ENCODE peak calls at places on chromosomes 4 and X, in six cellular contexts. R, I, N, F, A and H are unnamed samples.

GRCh38 chr4:115770046-115770543 is 656.7 kb upstream of the NDST4 start:
- DNase-seq in R (no peak), I (no peak), N (no peak), F (no peak), A (no peak), H (no peak)

GRCh38 chrX:34915463-34916225 is 27.0 kb upstream of the FAM47B start:
- DNase-seq in R (no peak), I (no peak), N (no peak), F (no peak), A (no peak), H (no peak)

GRCh38 chrX:10087391-10087790 is 69.4 kb upstream of the CLCN4 start:
- DNase-seq in R (no peak), I (no peak), N (no peak), F (no peak), A (no peak), H (no peak)

GRCh38 chr4:1628892-1629703 is 55.0 kb downstream of the FAM53A start:
- DNase-seq in R (peak), I (peak), N (peak), F (peak), A (peak), H (peak)

GRCh38 chr4:87317527-87317926 is 5.2 kb downstream of the HSD17B13 start:
- DNase-seq in R (no peak), I (no peak), N (no peak), F (no peak), A (peak), H (no peak)

GRCh38 chr4:121784401-121784800 is 16.7 kb upstream of the EXOSC9 start:
- DNase-seq in R (no peak), I (no peak), N (no peak), F (no peak), A (no peak), H (no peak)

GRCh38 chr4:147201016-147201415 is 255.4 kb upstream of the TTC29 start:
- DNase-seq in R (no peak), I (no peak), N (no peak), F (no peak), A (no peak), H (no peak)

GRCh38 chr4:143046906-143047305 is 137.8 kb upstream of the USP38 start:
- DNase-seq in R (no peak), I (no peak), N (no peak), F (no peak), A (no peak), H (no peak)

GRCh38 chr4:94961420-94961819 is 203.7 kb downstream of the BMPR1B start:
- DNase-seq in R (no peak), I (no peak), N (no peak), F (no peak), A (peak), H (no peak)

GRCh38 chrX:130770615-130771014 is 132.4 kb downstream of the ENOX2 start:
- DNase-seq in R (no peak), I (no peak), N (no peak), F (peak), A (peak), H (no peak)

GRCh38 chrX:106178826-106179225 is 10.7 kb downstream of the PWWP3B start:
- DNase-seq in R (no peak), I (no peak), N (no peak), F (no peak), A (peak), H (no peak)

GRCh38 chr4:121183359-121183758 is 19.2 kb upstream of the TNIP3 start:
- DNase-seq in R (no peak), I (no peak), N (no peak), F (no peak), A (no peak), H (no peak)

GRCh38 chr4:124946696-124947095 is 234.2 kb upstream of the ANKRD50 start:
- DNase-seq in R (no peak), I (no peak), N (no peak), F (peak), A (no peak), H (no peak)

GRCh38 chr4:75995727-75996126 is 5.0 kb upstream of the SDAD1 start:
- DNase-seq in R (peak), I (no peak), N (peak), F (peak), A (peak), H (peak)

GRCh38 chr4:122038896-122039295 is 87.0 kb upstream of the TRPC3 start:
- DNase-seq in R (no peak), I (no peak), N (no peak), F (no peak), A (no peak), H (no peak)

GRCh38 chr4:134328741-134329140 is 127.2 kb upstream of the PABPC4L start:
- DNase-seq in R (no peak), I (no peak), N (peak), F (no peak), A (no peak), H (no peak)

GRCh38 chr4:108068422-108068821 is 78.7 kb downstream of the HADH start:
- DNase-seq in R (no peak), I (no peak), N (no peak), F (no peak), A (peak), H (no peak)

GRCh38 chrX:15816886-15817285 is 26.6 kb downstream of the ZRSR2 start:
- DNase-seq in R (no peak), I (no peak), N (no peak), F (no peak), A (peak), H (peak)

GRCh38 chrX:16239211-16239610 is 71.9 kb downstream of the MAGEB17 start:
- DNase-seq in R (no peak), I (no peak), N (no peak), F (peak), A (peak), H (no peak)

GRCh38 chr4:4854649-4855292 is 4.7 kb upstream of the MSX1 start:
- DNase-seq in R (no peak), I (no peak), N (no peak), F (no peak), A (no peak), H (no peak)

GRCh38 chrX:132822634-132823012 is 135.8 kb downstream of the HS6ST2 start:
- DNase-seq in R (no peak), I (no peak), N (no peak), F (no peak), A (no peak), H (no peak)

GRCh38 chr4:4872148-4872903 is 12.9 kb downstream of the MSX1 start:
- DNase-seq in R (no peak), I (no peak), N (no peak), F (no peak), A (no peak), H (no peak)

GRCh38 chr4:6180841-6181631 is 19.3 kb downstream of the JAKMIP1 start:
- DNase-seq in R (no peak), I (peak), N (no peak), F (no peak), A (no peak), H (peak)

GRCh38 chr4:110508827-110509446 is 33.0 kb downstream of the ENPEP start:
- DNase-seq in R (no peak), I (no peak), N (no peak), F (peak), A (peak), H (no peak)